ENCODE peak calls at places on chromosomes 1 and 21, in nine cellular contexts. U is stimulated activated CD4-positive, alpha-beta T cell treated with anti-CD3 and anti-CD28 coated beads, Interleukin-12 subunit alpha, Interleukin-12 subunit beta, amount 100 ng/mL, for 4 hours; B is OCI-LY7; V is adrenal gland; S is CD8-positive, alpha-beta memory T cell; E is stimulated activated naive CD4-positive, alpha-beta T cell; L is heart left ventricle; C is EH; J is substantia nigra. I is an unnamed sample.
A peak's percentile ranks its signal among the peaks of the same experiment; 100 is the strongest.

GRCh38 chr1:8384577-8384976 is 66.7 kb downstream of the SLC45A1 start:
- DNase-seq in J (no peak), B (no peak), V (peak; percentile 68), C (peak; percentile 43), S (no peak), E (no peak), U (no peak), L (peak; percentile 67), I (peak; percentile 16)

GRCh38 chr1:154716012-154716411 is 108.0 kb upstream of the ADAR start:
- DNase-seq in C (peak; percentile 31), S (no peak), J (no peak), L (no peak), B (no peak), E (no peak), U (no peak), V (no peak), I (no peak)

GRCh38 chr1:34292472-34292871 is 115.8 kb downstream of the C1orf94 start:
- DNase-seq in E (no peak), U (no peak), V (no peak), S (no peak), B (no peak), L (no peak), C (no peak), J (no peak), I (no peak)

GRCh38 chr1:8395433-8395866 is 77.5 kb downstream of the SLC45A1 start:
- DNase-seq in C (peak; percentile 29), U (no peak), J (no peak), L (no peak), S (no peak), B (peak; percentile 56), E (no peak), V (no peak), I (no peak)

GRCh38 chr1:218557731-218558130 is 212.6 kb downstream of the TGFB2 start:
- DNase-seq in S (no peak), V (peak; percentile 26), E (no peak), L (peak; percentile 47), J (peak; percentile 0), U (no peak), B (no peak), C (peak; percentile 23), I (no peak)

GRCh38 chr1:199691540-199691939 is 336.0 kb upstream of the NR5A2 start:
- DNase-seq in C (peak; percentile 86), L (no peak), V (no peak), U (no peak), S (no peak), E (no peak), B (no peak), J (no peak), I (no peak)

GRCh38 chr1:39896909-39897685 is 4.6 kb downstream of the MYCL start:
- DNase-seq in L (no peak), V (no peak), J (no peak), E (no peak), B (no peak), U (no peak), C (peak; percentile 65), S (no peak), I (no peak)

GRCh38 chr1:183069562-183070216 is 46.5 kb downstream of the LAMC1 start:
- DNase-seq in L (no peak), S (no peak), C (peak; percentile 40), U (no peak), V (no peak), J (no peak), E (no peak), B (no peak), I (no peak)

GRCh38 chr1:164786980-164787833 is 228.2 kb downstream of the PBX1 start:
- DNase-seq in U (peak; percentile 41), V (peak; percentile 94), B (peak; percentile 70), E (peak; percentile 18), C (peak; percentile 78), L (peak; percentile 88), S (peak; percentile 3), J (peak; percentile 79), I (peak; percentile 85)

GRCh38 chr21:39867198-39867650 is at the start of gene PCP4:
- DNase-seq in V (peak; percentile 75), C (peak; percentile 11), U (peak; percentile 18), S (no peak), B (peak; percentile 39), J (peak; percentile 37), E (no peak), L (peak; percentile 29), I (peak; percentile 37)

GRCh38 chr1:24910751-24911650 is 19.1 kb downstream of the RUNX3 start:
- DNase-seq in J (no peak), B (no peak), C (peak; percentile 45), L (no peak), U (no peak), V (no peak), S (peak; percentile 84), E (no peak), I (no peak)

GRCh38 chr1:156295391-156295947 is at the start of gene GLMP:
- DNase-seq in E (peak; percentile 24), U (peak; percentile 48), C (peak; percentile 73), B (no peak), S (peak; percentile 34), V (peak; percentile 73), J (peak; percentile 48), L (peak; percentile 82), I (peak; percentile 71)

GRCh38 chr21:33028759-33029511 is 3.2 kb downstream of the OLIG2 start:
- DNase-seq in C (no peak), E (no peak), B (no peak), J (no peak), L (no peak), S (no peak), V (no peak), U (peak; percentile 31), I (no peak)

GRCh38 chr1:20616468-20617156 is 16.6 kb upstream of the PINK1 start:
- DNase-seq in C (peak; percentile 41), V (peak; percentile 74), L (peak; percentile 45), J (no peak), E (no peak), S (no peak), U (no peak), B (no peak), I (no peak)

GRCh38 chr1:156336242-156336641 is 1.9 kb downstream of the CCT3 start:
- DNase-seq in J (no peak), U (no peak), V (no peak), E (no peak), S (no peak), B (peak; percentile 54), L (no peak), C (no peak), I (no peak)

GRCh38 chr1:33161061-33161681 is 20.7 kb downstream of the TRIM62 start:
- DNase-seq in B (no peak), L (peak; percentile 83), V (peak; percentile 52), E (no peak), J (peak; percentile 72), S (no peak), C (peak; percentile 43), U (no peak), I (peak; percentile 88)

GRCh38 chr1:164602142-164602429 is 43.1 kb downstream of the PBX1 start:
- DNase-seq in J (no peak), L (no peak), C (no peak), S (no peak), E (no peak), B (no peak), U (no peak), V (no peak), I (no peak)

GRCh38 chr1:194830387-194830786 is 1644.0 kb upstream of the B3GALT2 start:
- DNase-seq in U (no peak), J (no peak), L (no peak), B (peak; percentile 78), C (no peak), E (no peak), S (no peak), V (no peak), I (no peak)

GRCh38 chr1:17193222-17194132 is 11.5 kb upstream of the PADI1 start:
- DNase-seq in B (no peak), V (no peak), E (no peak), U (no peak), J (no peak), C (peak; percentile 35), S (no peak), L (no peak), I (no peak)

GRCh38 chr1:212899845-212900244 is 41.8 kb downstream of the FLVCR1 start:
- DNase-seq in J (no peak), C (no peak), B (no peak), S (no peak), L (no peak), U (no peak), V (no peak), E (no peak), I (no peak)